ENCODE peak calls at places on chromosome 15, in six cellular contexts. One of them, this sample, is unnamed.

GRCh38 chr15:62164500-62165028 is 521 bp downstream of the C2CD4B start:
- DNase-seq in SW480: peak
- DNase-seq in stimulated activated CD4-positive, alpha-beta T cell treated with anti-CD3 and anti-CD28 coated beads, Interleukin-1b, Interleukin-23, amount 100 ng/mL, for 1 hour: no peak
- DNase-seq in cardiac muscle cell: peak
- DNase-seq in lung microvascular endothelial cell: peak
- DNase-seq in kidney glomerular epithelial cell: no peak
- DNase-seq in this sample: no peak

GRCh38 chr15:41816788-41817187 is 11.1 kb upstream of the JMJD7 start:
- DNase-seq in stimulated activated CD4-positive, alpha-beta T cell treated with anti-CD3 and anti-CD28 coated beads, Interleukin-1b, Interleukin-23, amount 100 ng/mL, for 1 hour: no peak
- DNase-seq in kidney glomerular epithelial cell: no peak
- DNase-seq in lung microvascular endothelial cell: no peak
- DNase-seq in cardiac muscle cell: no peak
- DNase-seq in SW480: no peak
- DNase-seq in this sample: no peak

GRCh38 chr15:65655026-65655425 is 33.3 kb downstream of the SLC24A1 start:
- DNase-seq in stimulated activated CD4-positive, alpha-beta T cell treated with anti-CD3 and anti-CD28 coated beads, Interleukin-1b, Interleukin-23, amount 100 ng/mL, for 1 hour: no peak
- DNase-seq in lung microvascular endothelial cell: peak
- DNase-seq in kidney glomerular epithelial cell: peak
- DNase-seq in cardiac muscle cell: no peak
- DNase-seq in SW480: peak
- DNase-seq in this sample: no peak

GRCh38 chr15:99966815-99967214 is 233.6 kb upstream of the LYSMD4 start:
- DNase-seq in kidney glomerular epithelial cell: no peak
- DNase-seq in cardiac muscle cell: no peak
- DNase-seq in SW480: no peak
- DNase-seq in lung microvascular endothelial cell: no peak
- DNase-seq in stimulated activated CD4-positive, alpha-beta T cell treated with anti-CD3 and anti-CD28 coated beads, Interleukin-1b, Interleukin-23, amount 100 ng/mL, for 1 hour: no peak
- DNase-seq in this sample: no peak

GRCh38 chr15:59174846-59175831 is 31.5 kb upstream of the LDHAL6B start:
- DNase-seq in lung microvascular endothelial cell: peak
- DNase-seq in kidney glomerular epithelial cell: peak
- DNase-seq in SW480: peak
- DNase-seq in cardiac muscle cell: peak
- DNase-seq in stimulated activated CD4-positive, alpha-beta T cell treated with anti-CD3 and anti-CD28 coated beads, Interleukin-1b, Interleukin-23, amount 100 ng/mL, for 1 hour: no peak
- DNase-seq in this sample: no peak

GRCh38 chr15:63000706-63001105 is 41.8 kb upstream of the TPM1 start:
- DNase-seq in lung microvascular endothelial cell: no peak
- DNase-seq in stimulated activated CD4-positive, alpha-beta T cell treated with anti-CD3 and anti-CD28 coated beads, Interleukin-1b, Interleukin-23, amount 100 ng/mL, for 1 hour: no peak
- DNase-seq in kidney glomerular epithelial cell: no peak
- DNase-seq in cardiac muscle cell: no peak
- DNase-seq in SW480: no peak
- DNase-seq in this sample: no peak

GRCh38 chr15:87577336-87577735 is 679.2 kb downstream of the NTRK3 start:
- DNase-seq in stimulated activated CD4-positive, alpha-beta T cell treated with anti-CD3 and anti-CD28 coated beads, Interleukin-1b, Interleukin-23, amount 100 ng/mL, for 1 hour: no peak
- DNase-seq in cardiac muscle cell: no peak
- DNase-seq in SW480: no peak
- DNase-seq in lung microvascular endothelial cell: no peak
- DNase-seq in kidney glomerular epithelial cell: no peak
- DNase-seq in this sample: no peak

GRCh38 chr15:63323798-63324651 is 46.6 kb downstream of the APH1B start:
- DNase-seq in kidney glomerular epithelial cell: no peak
- DNase-seq in lung microvascular endothelial cell: no peak
- DNase-seq in cardiac muscle cell: no peak
- DNase-seq in SW480: no peak
- DNase-seq in stimulated activated CD4-positive, alpha-beta T cell treated with anti-CD3 and anti-CD28 coated beads, Interleukin-1b, Interleukin-23, amount 100 ng/mL, for 1 hour: no peak
- DNase-seq in this sample: no peak

This sample was measured in GM04503.